ENCODE peak calls at places on chromosomes 7 and 10, in four cellular contexts. One of them, this sample, is unnamed.

GRCh38 chr10:29435809-29436501 is 147.1 kb downstream of the LYZL1 start:
- DNase-seq in SK-N-SH: no peak
- DNase-seq in cardiac muscle cell: no peak
- DNase-seq in OCI-LY7: no peak
- DNase-seq in this sample: no peak

GRCh38 chr10:103679096-103679790 is 176.1 kb downstream of the SH3PXD2A start:
- DNase-seq in SK-N-SH: no peak
- DNase-seq in OCI-LY7: no peak
- DNase-seq in cardiac muscle cell: no peak
- DNase-seq in this sample: no peak

GRCh38 chr10:3261921-3262320 is 89.3 kb upstream of the PITRM1 start:
- DNase-seq in SK-N-SH: no peak
- DNase-seq in cardiac muscle cell: no peak
- DNase-seq in OCI-LY7: no peak
- DNase-seq in this sample: no peak

GRCh38 chr7:71694678-71695077 is 562.7 kb downstream of the GALNT17 start:
- DNase-seq in OCI-LY7: no peak
- DNase-seq in cardiac muscle cell: no peak
- DNase-seq in SK-N-SH: no peak
- DNase-seq in this sample: no peak

GRCh38 chr7:98657736-98658135 is 40.7 kb downstream of the NPTX2 start:
- DNase-seq in SK-N-SH: no peak
- DNase-seq in OCI-LY7: no peak
- DNase-seq in cardiac muscle cell: no peak
- DNase-seq in this sample: no peak

GRCh38 chr10:5975641-5976473 is 1.5 kb downstream of the IL15RA start:
- DNase-seq in OCI-LY7: peak
- DNase-seq in SK-N-SH: no peak
- DNase-seq in cardiac muscle cell: no peak
- DNase-seq in this sample: peak

GRCh38 chr7:920351-921070 is 34.0 kb downstream of the ADAP1 start:
- DNase-seq in SK-N-SH: no peak
- DNase-seq in OCI-LY7: no peak
- DNase-seq in cardiac muscle cell: no peak
- DNase-seq in this sample: no peak

GRCh38 chr10:46525824-46526681 is 30.4 kb downstream of the GPRIN2 start:
- DNase-seq in SK-N-SH: no peak
- DNase-seq in cardiac muscle cell: no peak
- DNase-seq in OCI-LY7: no peak
- DNase-seq in this sample: peak

GRCh38 chr7:25261545-25262135 is 33.4 kb upstream of the NPVF start:
- DNase-seq in OCI-LY7: no peak
- DNase-seq in cardiac muscle cell: no peak
- DNase-seq in SK-N-SH: no peak
- DNase-seq in this sample: no peak

GRCh38 chr7:82605247-82605864 is 161.8 kb upstream of the CACNA2D1 start:
- DNase-seq in SK-N-SH: peak
- DNase-seq in OCI-LY7: peak
- DNase-seq in cardiac muscle cell: peak
- DNase-seq in this sample: no peak

GRCh38 chr7:152462995-152463713 is 27.4 kb upstream of the KMT2C start:
- DNase-seq in cardiac muscle cell: peak
- DNase-seq in OCI-LY7: no peak
- DNase-seq in SK-N-SH: no peak
- DNase-seq in this sample: peak

GRCh38 chr10:55509168-55509567 is 708.1 kb upstream of the PCDH15 start:
- DNase-seq in SK-N-SH: no peak
- DNase-seq in cardiac muscle cell: no peak
- DNase-seq in OCI-LY7: no peak
- DNase-seq in this sample: no peak
- H3K4me3 ChIP-seq in SK-N-SH: no peak
- H3K4me3 ChIP-seq in cardiac muscle cell: no peak
- H3K4me3 ChIP-seq in OCI-LY7: no peak
- H3K4me3 ChIP-seq in this sample: no peak

GRCh38 chr7:26588511-26588910 is 275.9 kb downstream of the SKAP2 start:
- DNase-seq in cardiac muscle cell: no peak
- DNase-seq in OCI-LY7: peak
- DNase-seq in SK-N-SH: no peak
- DNase-seq in this sample: no peak

GRCh38 chr7:26580666-26581065 is 283.7 kb downstream of the SKAP2 start:
- DNase-seq in SK-N-SH: no peak
- DNase-seq in cardiac muscle cell: no peak
- DNase-seq in OCI-LY7: no peak
- DNase-seq in this sample: no peak

GRCh38 chr7:26583094-26583493 is 281.3 kb downstream of the SKAP2 start:
- DNase-seq in OCI-LY7: no peak
- DNase-seq in SK-N-SH: no peak
- DNase-seq in cardiac muscle cell: no peak
- DNase-seq in this sample: no peak

GRCh38 chr7:26590709-26591108 is 273.7 kb downstream of the SKAP2 start:
- DNase-seq in cardiac muscle cell: no peak
- DNase-seq in OCI-LY7: no peak
- DNase-seq in SK-N-SH: no peak
- DNase-seq in this sample: no peak

GRCh38 chr7:26584964-26585650 is 279.3 kb downstream of the SKAP2 start:
- DNase-seq in OCI-LY7: no peak
- DNase-seq in cardiac muscle cell: no peak
- DNase-seq in SK-N-SH: no peak
- DNase-seq in this sample: no peak
- TF ChIP-seq CTCF in OCI-LY7: no peak
- TF ChIP-seq CTCF in cardiac muscle cell: no peak
- TF ChIP-seq CTCF in SK-N-SH: no peak
- TF ChIP-seq CTCF in this sample: no peak

GRCh38 chr10:1536341-1536740 is 201.0 kb downstream of the ADARB2 start:
- DNase-seq in OCI-LY7: no peak
- DNase-seq in cardiac muscle cell: no peak
- DNase-seq in SK-N-SH: no peak
- DNase-seq in this sample: no peak

GRCh38 chr10:1540144-1540543 is 197.2 kb downstream of the ADARB2 start:
- DNase-seq in cardiac muscle cell: no peak
- DNase-seq in OCI-LY7: no peak
- DNase-seq in SK-N-SH: no peak
- DNase-seq in this sample: no peak

GRCh38 chr10:1538121-1538520 is 199.2 kb downstream of the ADARB2 start:
- DNase-seq in cardiac muscle cell: no peak
- DNase-seq in OCI-LY7: no peak
- DNase-seq in SK-N-SH: no peak
- DNase-seq in this sample: no peak

GRCh38 chr10:1539216-1539615 is 198.1 kb downstream of the ADARB2 start:
- DNase-seq in OCI-LY7: peak
- DNase-seq in cardiac muscle cell: no peak
- DNase-seq in SK-N-SH: no peak
- DNase-seq in this sample: no peak

GRCh38 chr10:1538531-1539061 is 198.7 kb downstream of the ADARB2 start:
- DNase-seq in OCI-LY7: no peak
- DNase-seq in cardiac muscle cell: no peak
- DNase-seq in SK-N-SH: no peak
- DNase-seq in this sample: no peak
- H3K4me3 ChIP-seq in OCI-LY7: no peak
- H3K4me3 ChIP-seq in cardiac muscle cell: no peak
- H3K4me3 ChIP-seq in SK-N-SH: no peak
- H3K4me3 ChIP-seq in this sample: no peak

DNA sequence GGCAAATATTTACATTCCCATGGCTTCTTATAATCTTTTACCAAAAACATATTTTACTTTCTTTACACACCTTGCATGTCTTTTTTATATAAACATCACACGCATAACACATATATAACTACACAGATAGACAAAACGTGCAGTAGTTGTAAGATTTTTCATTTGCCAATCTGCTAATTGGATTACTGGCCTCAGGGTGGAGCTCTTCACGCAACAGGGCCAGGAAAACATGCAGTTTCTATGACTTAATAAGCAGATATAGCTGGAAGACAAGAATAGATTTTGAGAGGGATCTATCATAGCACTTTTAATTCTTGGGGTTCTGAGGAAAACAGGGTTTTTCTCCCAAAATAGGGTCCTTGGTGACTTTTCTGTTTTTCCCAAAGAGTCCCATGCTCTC is 12.7 kb downstream of the ACADSB start:
- DNase-seq in OCI-LY7: peak
- DNase-seq in SK-N-SH: no peak
- DNase-seq in cardiac muscle cell: no peak
- DNase-seq in this sample: no peak
- TF ChIP-seq CTCF in OCI-LY7: peak
- TF ChIP-seq CTCF in SK-N-SH: peak
- TF ChIP-seq CTCF in cardiac muscle cell: peak
- TF ChIP-seq CTCF in this sample: no peak